ENCODE peak calls at places on chromosomes 1 and 21, in five cellular contexts. Y is naive thymus-derived CD8-positive, alpha-beta T cell; G is Panc1; U is GM12878; B is activated CD8-positive, alpha-beta memory T cell treated with anti-CD3 and anti-CD28 coated beads, Interleukin-2, amount 10 ng/mL, durations not matched to agents 7 days and 5 days. L is an unnamed sample.

GRCh38 chr1:83763281-83764095 is 235.4 kb downstream of the TTLL7 start:
- ATAC-seq in Y (no peak), B (no peak), U (no peak), G (no peak), L (no peak)

GRCh38 chr1:117135329-117135728 is 13.8 kb upstream of the TRIM45 start:
- ATAC-seq in U (no peak), G (no peak), Y (no peak), B (no peak), L (no peak)

GRCh38 chr1:42003433-42003832 is 84.7 kb upstream of the HIVEP3 start:
- ATAC-seq in B (no peak), G (no peak), U (no peak), Y (no peak), L (no peak)

GRCh38 chr1:235408503-235408960 is 41.3 kb downstream of the TBCE start:
- ATAC-seq in U (no peak), Y (no peak), B (no peak), G (peak; percentile 77), L (no peak)

GRCh38 chr1:156487862-156488261 is 12.7 kb downstream of the MEF2D start:
- ATAC-seq in G (no peak), B (peak; percentile 28), U (peak; percentile 68), Y (no peak), L (peak; percentile 87)

GRCh38 chr1:117630423-117630998 is 24.7 kb downstream of the TENT5C start:
- ATAC-seq in G (no peak), Y (no peak), U (no peak), B (no peak), L (no peak)

GRCh38 chr1:156870734-156871133 is 10.1 kb downstream of the NTRK1 start:
- ATAC-seq in B (no peak), G (peak; percentile 64), Y (no peak), U (no peak), L (peak; percentile 90)

GRCh38 chr1:115314765-115315164 is 23.3 kb downstream of the NGF start:
- ATAC-seq in Y (no peak), U (no peak), B (no peak), G (no peak), L (no peak)

GRCh38 chr1:207424570-207425131 is 29.5 kb upstream of the CR2 start:
- ATAC-seq in U (peak; percentile 70), Y (no peak), G (peak; percentile 66), B (no peak), L (no peak)

GRCh38 chr1:179917601-179918429 is 35.7 kb downstream of the TOR1AIP1 start:
- ATAC-seq in Y (no peak), G (no peak), B (peak; percentile 36), U (no peak), L (peak; percentile 83)

GRCh38 chr1:47752560-47752959 is 244.6 kb downstream of the TRABD2B start:
- ATAC-seq in Y (no peak), U (no peak), B (no peak), G (no peak), L (no peak)

GRCh38 chr1:116769561-116769977 is 15.3 kb downstream of the CD2 start:
- ATAC-seq in Y (peak; percentile 91), B (peak; percentile 55), U (peak; percentile 80), G (no peak), L (peak; percentile 52)

GRCh38 chr21:15031790-15032357 is 32.9 kb downstream of the NRIP1 start:
- ATAC-seq in G (no peak), Y (no peak), B (no peak), U (no peak), L (peak; percentile 67)

GRCh38 chr1:50163674-50164073 is 55.0 kb downstream of the ELAVL4 start:
- ATAC-seq in U (no peak), B (no peak), G (no peak), Y (no peak), L (no peak)

GRCh38 chr1:25484096-25484495 is 53.4 kb downstream of the MACO1 start:
- ATAC-seq in G (no peak), U (no peak), B (no peak), Y (no peak), L (no peak)

GRCh38 chr1:166197141-166197540 is 30.3 kb upstream of the FAM78B start:
- ATAC-seq in G (no peak), B (no peak), Y (no peak), U (no peak), L (no peak)